ENCODE peak calls at places on chromosome 19, in five cellular contexts. C is thoracic aorta; Z is CD8-positive, alpha-beta T cell; D is transverse colon; N is HepG2. P is an unnamed sample. For H3K36me3 and H3K4me1, the result is how much of the 10 kb centered on the place peaks cover.

GRCh38 chr19:40659116-40659515 is 31.3 kb downstream of the NUMBL start:
- DNase-seq in Z (no peak), N (no peak), D (no peak), C (no peak), P (no peak)

GRCh38 chr19:8366961-8367326 is 3.0 kb downstream of the ANGPTL4 start:
- DNase-seq in C (no peak), Z (no peak), D (peak), N (no peak), P (peak)

GRCh38 chr19:1888385-1888784 is 3.1 kb upstream of the ABHD17A start:
- DNase-seq in D (no peak), N (no peak), Z (no peak), C (no peak), P (no peak)

GRCh38 chr19:3338541-3339181 is 27.7 kb upstream of the NFIC start:
- DNase-seq in C (no peak), Z (peak), D (peak), N (no peak), P (no peak)

GRCh38 chr19:28023064-28023463 is 1189.9 kb downstream of the UQCRFS1 start:
- DNase-seq in Z (no peak), N (no peak), C (no peak), D (no peak), P (no peak)

GRCh38 chr19:29294343-29294811 is 81.4 kb upstream of the UQCRFS1 start:
- DNase-seq in Z (no peak), N (no peak), D (no peak), C (no peak), P (no peak)

GRCh38 chr19:2584002-2584401 is 108.1 kb downstream of the GADD45B start:
- DNase-seq in Z (no peak), D (no peak), N (no peak), C (no peak), P (no peak)

GRCh38 chr19:38813323-38813722 is 578 bp upstream of the LGALS4 start:
- DNase-seq in C (no peak), N (no peak), D (no peak), Z (no peak), P (no peak)

GRCh38 chr19:49558591-49558990 is 21.8 kb downstream of the NOSIP start:
- DNase-seq in C (no peak), Z (no peak), D (no peak), N (no peak), P (no peak)

GRCh38 chr19:6092329-6093286 is 17.7 kb downstream of the RFX2 start:
- DNase-seq in D (peak), N (peak), Z (no peak), C (peak), P (no peak)

GRCh38 chr19:42693760-42694350 is 46.4 kb downstream of the PSG3 start:
- DNase-seq in D (no peak), N (peak), C (no peak), Z (no peak), P (peak)

GRCh38 chr19:46388311-46389095 is 24.9 kb downstream of the CCDC8 start:
- DNase-seq in D (no peak), Z (no peak), C (no peak), N (no peak), P (no peak)

GRCh38 chr19:40139533-40140287 is 49.0 kb upstream of the ZNF780A start:
- DNase-seq in Z (no peak), C (no peak), D (no peak), N (peak), P (peak)

GRCh38 chr19:53865918-53866696 is 1.6 kb upstream of the MYADM start:
- DNase-seq in N (peak), Z (peak), C (no peak), D (peak), P (peak)

GRCh38 chr19:35899547-35900214 is 659 bp downstream of the NFKBID start:
- DNase-seq in C (no peak), D (peak), N (peak), Z (peak), P (peak)

GRCh38 chr19:35894342-35894741 is 6.0 kb downstream of the NFKBID start:
- DNase-seq in N (no peak), D (no peak), Z (no peak), C (no peak), P (no peak)

GRCh38 chr19:35897706-35898451 is 2.5 kb downstream of the NFKBID start:
- DNase-seq in C (no peak), N (no peak), D (no peak), Z (no peak), P (no peak)

GRCh38 chr19:35896643-35897040 is 3.7 kb downstream of the NFKBID start:
- DNase-seq in D (no peak), C (no peak), Z (no peak), N (no peak), P (no peak)

DNA sequence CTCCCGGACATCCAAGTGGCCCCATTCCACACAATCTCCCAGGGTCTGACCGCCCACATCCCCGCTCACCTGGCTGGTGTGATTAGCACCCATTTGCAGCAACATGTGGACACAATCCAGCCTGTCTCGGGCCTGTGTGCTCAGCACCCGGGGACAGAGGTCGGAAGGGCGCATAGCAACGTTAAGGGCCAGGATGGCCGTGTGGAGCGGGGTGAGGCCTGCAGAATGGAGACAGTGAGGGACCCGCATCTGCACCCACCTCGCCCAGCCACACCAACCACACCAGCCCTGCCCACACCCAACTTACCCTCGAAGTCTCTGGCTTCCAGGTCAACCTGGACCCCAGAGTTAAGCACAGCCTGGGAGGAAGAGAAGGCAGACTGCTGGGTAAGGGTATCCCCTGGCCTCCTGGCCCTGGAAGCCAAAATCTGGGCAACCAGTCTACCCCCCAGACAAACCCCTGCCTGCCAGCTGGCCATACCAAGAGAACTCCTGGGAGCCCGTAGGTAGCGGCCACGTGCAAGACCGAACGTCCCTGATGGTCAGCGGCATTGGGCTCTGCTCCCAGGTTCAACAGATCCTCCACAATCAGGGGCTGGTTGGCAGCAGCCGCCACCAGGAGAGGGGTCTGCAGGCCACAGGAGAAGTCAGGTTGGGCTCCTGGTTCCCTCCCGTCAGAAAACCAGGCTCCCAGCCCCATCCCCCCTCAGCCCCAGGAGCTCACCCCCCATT is 4.3 kb downstream of the NFKBID start:
- DNase-seq in D (no peak), C (no peak), Z (no peak), N (no peak), P (no peak)
- H3K36me3 ChIP-seq in D (under half), C (under half), Z (under half), N (under half), P (under half)

GRCh38 chr19:31338069-31338767 is 11.0 kb downstream of the TSHZ3 start:
- DNase-seq in Z (no peak), N (peak), C (no peak), D (peak), P (peak)
- H3K27ac ChIP-seq in Z (no peak), N (no peak), C (peak), D (peak), P (peak)

DNA sequence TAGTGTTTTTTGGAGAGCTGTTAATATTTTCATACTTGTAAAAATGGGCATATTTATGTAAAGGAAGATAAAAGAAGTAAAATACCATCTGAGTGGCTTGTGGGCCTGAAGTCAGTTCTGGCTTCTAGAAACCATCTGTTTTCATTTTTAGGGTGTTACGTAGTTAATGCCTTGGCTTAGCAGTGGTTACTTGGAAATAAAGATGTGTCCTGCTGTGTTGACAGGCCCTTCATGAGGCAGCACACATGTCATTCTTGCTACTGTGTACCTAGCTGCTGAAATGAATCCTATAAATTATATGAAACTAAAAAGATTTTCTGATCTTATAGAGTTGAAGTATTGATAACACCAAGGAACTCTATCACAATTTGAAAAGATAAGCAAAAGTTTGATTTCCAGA is 16.0 kb downstream of the ILF3 start:
- DNase-seq in N (no peak), D (no peak), Z (no peak), C (no peak), P (no peak)
- H3K4me1 ChIP-seq in N (under half), D (under half), Z (under half), C (under half), P (under half)

GRCh38 chr19:45352471-45352870 is 11.9 kb downstream of the KLC3 start:
- DNase-seq in Z (no peak), N (no peak), C (no peak), D (no peak), P (no peak)
- H3K36me3 ChIP-seq in Z (under half), N (half or more), C (under half), D (under half), P (under half)

GRCh38 chr19:55657004-55657747 is 2.3 kb downstream of the U2AF2 start:
- DNase-seq in C (no peak), Z (no peak), D (no peak), N (no peak), P (no peak)
- H3K27ac ChIP-seq in C (no peak), Z (peak), D (no peak), N (peak), P (no peak)

DNA sequence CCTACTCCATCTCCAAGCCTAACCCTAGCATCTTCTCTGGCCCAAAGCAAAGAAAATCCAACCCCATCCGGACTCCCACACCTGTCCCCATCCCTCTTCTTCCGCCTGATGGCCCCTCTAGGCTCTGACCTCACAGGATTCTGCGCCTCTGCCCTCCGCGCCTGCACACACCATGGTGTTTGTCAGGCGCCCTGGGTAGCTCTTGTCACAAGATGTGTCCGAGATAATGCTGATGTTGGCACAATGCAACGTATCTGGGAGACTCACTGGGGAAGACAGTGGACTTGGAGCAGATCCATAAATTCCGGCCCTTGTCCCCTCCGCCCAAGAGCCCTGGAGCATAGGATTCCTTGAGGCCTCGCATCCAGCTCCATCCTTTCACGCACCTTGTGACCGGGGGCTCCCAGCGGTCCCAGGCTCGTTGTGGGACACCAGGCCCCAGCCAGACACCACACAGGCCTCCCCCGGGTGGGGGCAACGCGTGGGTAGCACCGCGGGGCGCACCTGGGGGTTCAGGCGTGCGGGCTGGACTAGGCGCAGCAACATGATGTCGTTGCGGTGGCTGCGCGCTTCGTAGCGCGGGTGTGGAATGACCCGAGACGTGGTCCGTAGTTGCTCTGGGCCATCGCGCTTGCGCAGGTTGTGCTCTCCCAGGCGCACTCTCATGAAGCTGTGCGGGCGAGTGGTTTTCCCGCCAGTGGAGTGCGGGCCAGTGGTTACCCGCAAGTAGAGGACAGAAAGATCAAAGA is 3.1 kb upstream of the KLK1 start:
- DNase-seq in Z (no peak), C (no peak), D (no peak), N (no peak), P (no peak)
- H3K4me1 ChIP-seq in Z (under half), C (under half), D (under half), N (under half), P (under half)

DNA sequence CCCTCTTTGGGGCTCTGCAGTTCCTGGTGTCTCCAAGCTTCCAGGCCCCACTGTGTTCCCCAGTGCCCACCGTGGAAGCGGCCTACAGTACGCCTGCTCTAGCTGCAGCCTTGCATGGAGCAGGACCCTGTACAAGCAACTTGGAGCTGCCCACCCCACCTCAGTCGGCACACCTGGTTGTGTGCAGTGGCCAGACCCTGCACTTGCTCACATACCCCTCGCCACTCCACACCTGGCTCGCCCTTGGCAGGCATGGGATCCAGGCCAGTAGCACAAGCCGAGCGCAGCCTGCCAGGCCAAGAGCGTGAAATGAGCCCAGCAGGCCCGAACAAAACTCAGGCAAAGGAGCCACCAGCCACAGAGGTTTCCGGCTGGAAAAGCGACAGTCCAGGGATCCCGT is 36.4 kb downstream of the ANKRD27 start:
- DNase-seq in C (no peak), D (no peak), N (no peak), Z (no peak), P (no peak)
- H3K36me3 ChIP-seq in C (under half), D (under half), N (under half), Z (under half), P (under half)

DNA sequence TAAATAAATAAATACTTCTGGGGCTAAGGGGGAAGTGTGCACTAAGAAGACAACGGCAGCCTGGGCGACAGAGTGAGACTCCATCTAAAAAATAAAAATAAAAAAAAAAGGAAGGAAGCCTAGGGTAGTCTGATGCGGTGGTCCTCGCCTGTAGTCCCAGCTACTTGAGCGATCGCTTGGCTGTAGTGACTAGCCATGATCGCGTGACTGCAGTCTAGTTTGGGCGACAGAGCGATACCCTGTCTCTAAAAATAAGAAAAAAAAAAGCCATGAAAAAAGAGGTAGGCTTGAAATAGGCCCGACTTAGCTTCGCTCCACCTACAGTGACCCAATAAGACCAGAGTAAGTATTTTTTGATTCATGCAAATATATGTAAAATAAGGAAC is 661 bp upstream of the BABAM1 start:
- DNase-seq in D (no peak), Z (no peak), N (no peak), C (no peak), P (no peak)
- H3K27ac ChIP-seq in D (peak), Z (no peak), N (no peak), C (no peak), P (no peak)

DNA sequence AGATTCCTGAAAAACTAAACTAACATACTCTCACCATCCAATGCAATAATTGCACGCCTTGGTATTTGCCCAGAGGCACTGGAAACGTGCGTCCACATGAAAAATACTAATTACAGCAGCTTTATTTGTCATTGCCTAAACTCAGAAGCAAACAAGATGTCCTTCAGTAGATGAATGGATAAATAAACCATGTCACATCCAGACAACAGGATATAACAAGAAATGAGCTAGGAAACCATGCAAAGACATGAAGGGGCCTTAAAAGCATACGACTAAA is 25.0 kb downstream of the ELL start:
- DNase-seq in C (no peak), Z (no peak), D (no peak), N (no peak), P (no peak)
- H3K4me1 ChIP-seq in C (half or more), Z (half or more), D (half or more), N (half or more), P (under half)

DNA sequence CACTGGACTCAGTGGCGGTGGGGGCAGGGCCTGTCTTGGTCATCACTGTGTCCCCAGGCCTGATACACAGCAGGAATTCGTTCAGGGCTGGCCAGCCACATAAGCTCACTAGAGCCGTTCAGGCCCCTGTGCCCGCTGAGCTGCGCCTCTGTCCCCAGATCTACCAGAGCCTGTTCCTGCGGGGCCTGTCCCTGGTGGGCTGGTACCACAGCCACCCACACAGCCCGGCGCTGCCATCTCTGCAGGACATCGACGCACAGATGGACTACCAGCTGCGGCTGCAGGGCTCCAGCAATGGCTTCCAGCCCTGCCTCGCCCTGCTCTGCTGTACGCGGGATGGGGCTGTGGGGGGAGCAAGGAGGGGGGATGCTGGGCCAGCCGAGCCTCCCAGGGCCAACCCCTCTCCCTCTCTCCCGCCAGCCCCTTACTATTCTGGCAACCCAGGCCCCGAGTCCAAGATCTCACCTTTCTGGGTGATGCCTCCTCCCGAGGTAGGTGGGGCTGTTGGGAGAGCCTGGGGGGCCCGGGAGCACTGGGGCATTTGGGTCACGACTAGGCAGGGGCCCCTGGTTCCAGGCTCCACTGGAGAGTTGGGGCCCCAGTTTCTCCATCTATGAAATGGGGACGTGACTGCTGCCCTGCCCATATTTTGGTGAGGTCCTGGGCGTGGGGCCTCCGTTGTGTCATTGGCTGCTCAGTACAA is 13.9 kb downstream of the MPND start:
- DNase-seq in Z (no peak), C (no peak), D (no peak), N (no peak), P (no peak)
- H3K36me3 ChIP-seq in Z (under half), C (under half), D (under half), N (under half), P (under half)